ENCODE peak calls at places on chromosomes 13 and 19, in six cellular contexts. L is stimulated activated CD4-positive, alpha-beta T cell treated with anti-CD3 and anti-CD28 coated beads, Interleukin-4, amount 100 ng/mL, for 24 hours; C is activated CD4-positive, CD25-positive, alpha-beta regulatory T cell treated with anti-CD3 and anti-CD28 coated beads, Interleukin-2, amount 50 U/mL, for 16 hours; E is adrenal gland; V is heart right ventricle; B is left colon. K is an unnamed sample.

GRCh38 chr19:1336079-1336684 is 47.5 kb upstream of the NDUFS7 start:
- DNase-seq in B (no peak), V (no peak), C (no peak), E (no peak), L (no peak), K (no peak)

GRCh38 chr19:41426952-41427646 is at the start of gene B3GNT8:
- DNase-seq in C (no peak), L (peak; percentile 47), V (peak; percentile 89), B (peak; percentile 92), E (peak; percentile 74), K (peak; percentile 93)

GRCh38 chr19:33419763-33420080 is 46.2 kb downstream of the CEBPG start:
- DNase-seq in C (no peak), V (no peak), B (no peak), E (no peak), L (no peak), K (no peak)

GRCh38 chr19:7869910-7870511 is 4.2 kb downstream of the PRR36 start:
- DNase-seq in B (peak; percentile 68), E (peak; percentile 85), V (peak; percentile 29), C (no peak), L (peak; percentile 54), K (no peak)

GRCh38 chr13:31967155-31967554 is 64.4 kb upstream of the FRY start:
- DNase-seq in V (no peak), B (no peak), L (no peak), C (no peak), E (no peak), K (no peak)

GRCh38 chr19:40398417-40399056 is 8.6 kb upstream of the HIPK4 start:
- DNase-seq in B (peak; percentile 67), V (no peak), L (peak; percentile 59), C (peak; percentile 16), E (no peak), K (peak; percentile 42)

GRCh38 chr13:91280806-91281205 is 66.7 kb upstream of the MIR17HG start:
- DNase-seq in E (no peak), B (no peak), C (no peak), L (no peak), V (no peak), K (no peak)

GRCh38 chr19:3163943-3164342 is 14.6 kb upstream of the S1PR4 start:
- DNase-seq in B (no peak), E (no peak), L (no peak), V (no peak), C (no peak), K (no peak)

GRCh38 chr19:15316498-15316897 is 15.8 kb downstream of the BRD4 start:
- DNase-seq in E (no peak), C (no peak), V (no peak), L (no peak), B (no peak), K (no peak)

GRCh38 chr13:34343413-34343812 is 525.5 kb downstream of the RFC3 start:
- DNase-seq in L (no peak), V (no peak), E (no peak), B (no peak), C (no peak), K (no peak)

GRCh38 chr13:28327761-28328607 is 166.9 kb downstream of the FLT1 start:
- DNase-seq in C (no peak), L (no peak), B (no peak), V (no peak), E (no peak), K (no peak)